ENCODE peak calls at places on chromosomes 1 and 21, in eight cellular contexts. One of them, this sample, is unnamed.

GRCh38 chr1:178461104-178461503 is 35.7 kb downstream of the CLEC20A start:
- DNase-seq in MM.1S: no peak
- DNase-seq in glutamatergic neuron: no peak
- DNase-seq in psoas muscle: no peak
- DNase-seq in fibroblast of mammary gland: no peak
- DNase-seq in SK-N-SH: no peak
- DNase-seq in mesothelial cell of epicardium: no peak
- DNase-seq in tibial nerve: no peak
- DNase-seq in this sample: no peak

GRCh38 chr21:25283720-25284119 is 323.6 kb downstream of the MRPL39 start:
- DNase-seq in mesothelial cell of epicardium: no peak
- DNase-seq in fibroblast of mammary gland: peak; percentile 68
- DNase-seq in tibial nerve: no peak
- DNase-seq in psoas muscle: no peak
- DNase-seq in glutamatergic neuron: no peak
- DNase-seq in SK-N-SH: no peak
- DNase-seq in MM.1S: peak; percentile 59
- DNase-seq in this sample: no peak

GRCh38 chr1:66676616-66677298 is 75.5 kb upstream of the DYNLT5 start:
- DNase-seq in glutamatergic neuron: no peak
- DNase-seq in SK-N-SH: no peak
- DNase-seq in MM.1S: no peak
- DNase-seq in mesothelial cell of epicardium: no peak
- DNase-seq in psoas muscle: no peak
- DNase-seq in tibial nerve: peak; percentile 19
- DNase-seq in fibroblast of mammary gland: peak; percentile 77
- DNase-seq in this sample: no peak

GRCh38 chr1:178973671-178974091 is 52.0 kb upstream of the FAM20B start:
- DNase-seq in tibial nerve: no peak
- DNase-seq in glutamatergic neuron: peak; percentile 61
- DNase-seq in psoas muscle: no peak
- DNase-seq in SK-N-SH: no peak
- DNase-seq in mesothelial cell of epicardium: no peak
- DNase-seq in MM.1S: peak; percentile 84
- DNase-seq in fibroblast of mammary gland: peak; percentile 8
- DNase-seq in this sample: no peak

GRCh38 chr21:46187814-46188213 is 3.6 kb upstream of the SPATC1L start:
- DNase-seq in mesothelial cell of epicardium: no peak
- DNase-seq in psoas muscle: no peak
- DNase-seq in glutamatergic neuron: no peak
- DNase-seq in MM.1S: no peak
- DNase-seq in fibroblast of mammary gland: no peak
- DNase-seq in SK-N-SH: no peak
- DNase-seq in tibial nerve: no peak
- DNase-seq in this sample: no peak

GRCh38 chr1:221868894-221869293 is 127.0 kb upstream of the DUSP10 start:
- DNase-seq in fibroblast of mammary gland: peak; percentile 91
- DNase-seq in psoas muscle: no peak
- DNase-seq in mesothelial cell of epicardium: no peak
- DNase-seq in tibial nerve: no peak
- DNase-seq in glutamatergic neuron: no peak
- DNase-seq in MM.1S: no peak
- DNase-seq in SK-N-SH: no peak
- DNase-seq in this sample: no peak

GRCh38 chr1:25170439-25170838 is 61.9 kb downstream of the SYF2 start:
- DNase-seq in fibroblast of mammary gland: no peak
- DNase-seq in psoas muscle: no peak
- DNase-seq in MM.1S: no peak
- DNase-seq in glutamatergic neuron: no peak
- DNase-seq in SK-N-SH: no peak
- DNase-seq in mesothelial cell of epicardium: no peak
- DNase-seq in tibial nerve: no peak
- DNase-seq in this sample: no peak

GRCh38 chr1:23910553-23911246 is 2.5 kb downstream of the CNR2 start:
- DNase-seq in psoas muscle: no peak
- DNase-seq in mesothelial cell of epicardium: no peak
- DNase-seq in MM.1S: peak; percentile 50
- DNase-seq in SK-N-SH: no peak
- DNase-seq in tibial nerve: no peak
- DNase-seq in fibroblast of mammary gland: no peak
- DNase-seq in glutamatergic neuron: no peak
- DNase-seq in this sample: no peak

GRCh38 chr1:165563551-165563950 is 19.8 kb downstream of the LRRC52 start:
- DNase-seq in fibroblast of mammary gland: no peak
- DNase-seq in mesothelial cell of epicardium: no peak
- DNase-seq in glutamatergic neuron: no peak
- DNase-seq in tibial nerve: no peak
- DNase-seq in SK-N-SH: no peak
- DNase-seq in psoas muscle: no peak
- DNase-seq in MM.1S: no peak
- DNase-seq in this sample: no peak

GRCh38 chr1:204299828-204300365 is 59.8 kb downstream of the PLEKHA6 start:
- DNase-seq in MM.1S: no peak
- DNase-seq in fibroblast of mammary gland: no peak
- DNase-seq in psoas muscle: peak; percentile 63
- DNase-seq in SK-N-SH: peak; percentile 73
- DNase-seq in mesothelial cell of epicardium: no peak
- DNase-seq in tibial nerve: no peak
- DNase-seq in glutamatergic neuron: no peak
- DNase-seq in this sample: no peak

GRCh38 chr1:200892546-200892945 is 2.2 kb upstream of the INAVA start:
- DNase-seq in MM.1S: peak; percentile 21
- DNase-seq in glutamatergic neuron: no peak
- DNase-seq in mesothelial cell of epicardium: no peak
- DNase-seq in SK-N-SH: no peak
- DNase-seq in fibroblast of mammary gland: no peak
- DNase-seq in psoas muscle: no peak
- DNase-seq in tibial nerve: no peak
- DNase-seq in this sample: no peak

DNA sequence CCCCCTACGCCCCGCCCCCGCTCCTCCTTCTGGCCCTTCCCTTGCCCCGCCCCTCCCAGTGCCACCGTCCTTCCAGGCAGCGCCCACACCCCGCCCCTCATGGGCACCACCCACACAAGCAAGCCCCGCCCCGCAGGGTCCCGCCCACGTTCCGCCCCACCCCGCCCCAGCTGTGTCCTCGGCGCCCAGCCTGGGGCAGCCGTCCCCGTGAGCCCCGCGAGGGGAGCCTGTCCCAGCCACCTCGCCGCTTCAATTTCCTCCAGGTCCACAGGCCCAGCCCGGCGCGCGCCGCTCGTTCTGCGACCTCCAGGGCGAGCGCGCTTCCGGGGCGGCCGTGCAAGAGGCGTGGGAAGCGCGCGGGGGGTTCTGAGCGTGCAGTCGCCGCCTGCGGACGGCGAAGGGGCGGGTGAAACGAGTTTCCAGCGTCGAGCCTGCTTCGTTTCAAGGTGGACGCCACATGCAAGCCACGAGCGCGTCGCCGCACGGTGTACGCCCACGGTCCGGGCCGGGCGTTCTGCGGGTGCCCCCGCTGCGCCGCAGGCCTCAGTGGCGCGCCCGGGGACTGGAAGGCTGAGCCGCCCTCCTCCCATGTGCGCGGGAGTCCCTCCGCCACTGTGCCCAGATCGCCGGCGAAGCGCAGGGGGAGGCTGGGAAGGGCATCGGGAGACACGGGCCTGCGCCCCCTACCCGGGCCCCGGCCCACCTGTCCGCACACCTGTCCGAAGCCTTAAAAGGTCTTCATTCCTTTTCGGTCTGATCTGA is 10.8 kb upstream of the FAAP20 start:
- DNase-seq in MM.1S: peak; percentile 86
- DNase-seq in SK-N-SH: no peak
- DNase-seq in fibroblast of mammary gland: peak; percentile 90
- DNase-seq in glutamatergic neuron: peak; percentile 94
- DNase-seq in psoas muscle: peak; percentile 99
- DNase-seq in mesothelial cell of epicardium: peak; percentile 93
- DNase-seq in tibial nerve: peak; percentile 96
- DNase-seq in this sample: peak; percentile 97
- TF ChIP-seq CTCF in MM.1S: no peak
- TF ChIP-seq CTCF in SK-N-SH: no peak
- TF ChIP-seq CTCF in fibroblast of mammary gland: no peak
- TF ChIP-seq CTCF in glutamatergic neuron: peak; percentile 10
- TF ChIP-seq CTCF in psoas muscle: no peak
- TF ChIP-seq CTCF in mesothelial cell of epicardium: peak; percentile 23
- TF ChIP-seq CTCF in tibial nerve: peak; percentile 35
- TF ChIP-seq CTCF in this sample: no peak

DNA sequence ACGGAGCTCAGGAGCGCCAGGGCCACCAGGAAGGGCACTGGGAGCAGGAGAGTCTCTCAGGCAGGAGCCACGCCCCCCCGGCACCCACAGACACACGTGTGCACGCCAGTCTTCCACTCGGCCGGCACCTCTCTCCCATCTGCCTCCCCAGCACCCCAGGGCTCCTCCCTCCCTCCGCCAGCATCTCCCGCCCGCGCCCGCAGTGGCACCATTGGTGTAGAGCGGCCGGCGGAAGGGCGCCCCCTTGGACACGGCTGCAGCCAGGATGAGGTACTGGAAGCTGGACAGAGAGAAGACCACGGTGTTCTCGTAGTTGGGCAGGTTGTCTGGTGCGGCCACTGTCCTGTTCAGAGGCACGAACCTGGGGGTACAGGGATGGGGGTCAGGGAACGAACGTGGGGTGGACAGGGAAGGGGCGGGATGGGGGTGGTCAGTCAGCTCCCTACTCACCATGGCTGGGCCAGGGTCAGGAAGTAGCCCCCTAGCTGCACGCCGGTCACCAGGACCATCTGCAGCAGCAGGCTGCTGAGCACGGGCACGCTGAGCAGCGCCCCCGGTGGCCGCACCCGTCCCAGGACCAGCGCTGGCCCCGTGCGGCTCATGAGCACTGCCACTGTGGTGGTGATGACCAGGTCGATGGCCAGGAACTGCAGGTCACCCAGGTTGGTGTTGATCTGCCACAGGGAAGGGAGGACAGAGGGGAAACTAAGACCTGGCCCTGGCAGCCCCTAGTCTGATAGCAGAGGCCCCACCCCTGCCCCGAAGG is 6.4 kb upstream of the MFAP2 start:
- DNase-seq in mesothelial cell of epicardium: no peak
- DNase-seq in fibroblast of mammary gland: no peak
- DNase-seq in glutamatergic neuron: peak; percentile 77
- DNase-seq in SK-N-SH: peak; percentile 88
- DNase-seq in psoas muscle: no peak
- DNase-seq in tibial nerve: no peak
- DNase-seq in MM.1S: no peak
- DNase-seq in this sample: no peak
- TF ChIP-seq CTCF in mesothelial cell of epicardium: peak; percentile 39
- TF ChIP-seq CTCF in fibroblast of mammary gland: peak; percentile 18
- TF ChIP-seq CTCF in glutamatergic neuron: peak; percentile 71
- TF ChIP-seq CTCF in SK-N-SH: peak; percentile 66
- TF ChIP-seq CTCF in psoas muscle: no peak
- TF ChIP-seq CTCF in tibial nerve: no peak
- TF ChIP-seq CTCF in MM.1S: peak; percentile 36
- TF ChIP-seq CTCF in this sample: no peak

GRCh38 chr1:40758578-40759343 is 24.8 kb upstream of the KCNQ4 start:
- DNase-seq in tibial nerve: no peak
- DNase-seq in glutamatergic neuron: no peak
- DNase-seq in SK-N-SH: no peak
- DNase-seq in psoas muscle: no peak
- DNase-seq in mesothelial cell of epicardium: no peak
- DNase-seq in fibroblast of mammary gland: no peak
- DNase-seq in MM.1S: no peak
- DNase-seq in this sample: no peak

GRCh38 chr1:40766017-40766416 is 17.6 kb upstream of the KCNQ4 start:
- DNase-seq in glutamatergic neuron: no peak
- DNase-seq in mesothelial cell of epicardium: no peak
- DNase-seq in fibroblast of mammary gland: no peak
- DNase-seq in SK-N-SH: peak; percentile 53
- DNase-seq in psoas muscle: no peak
- DNase-seq in MM.1S: no peak
- DNase-seq in tibial nerve: no peak
- DNase-seq in this sample: no peak

GRCh38 chr1:40760984-40761383 is 22.6 kb upstream of the KCNQ4 start:
- DNase-seq in SK-N-SH: no peak
- DNase-seq in glutamatergic neuron: no peak
- DNase-seq in mesothelial cell of epicardium: no peak
- DNase-seq in psoas muscle: no peak
- DNase-seq in MM.1S: no peak
- DNase-seq in tibial nerve: no peak
- DNase-seq in fibroblast of mammary gland: peak; percentile 46
- DNase-seq in this sample: no peak

GRCh38 chr1:40763742-40764532 is 19.6 kb upstream of the KCNQ4 start:
- DNase-seq in fibroblast of mammary gland: peak; percentile 12
- DNase-seq in mesothelial cell of epicardium: no peak
- DNase-seq in psoas muscle: no peak
- DNase-seq in glutamatergic neuron: no peak
- DNase-seq in SK-N-SH: no peak
- DNase-seq in tibial nerve: no peak
- DNase-seq in MM.1S: peak; percentile 68
- DNase-seq in this sample: no peak

GRCh38 chr1:40762144-40762923 is 21.3 kb upstream of the KCNQ4 start:
- DNase-seq in SK-N-SH: no peak
- DNase-seq in MM.1S: peak; percentile 40
- DNase-seq in tibial nerve: no peak
- DNase-seq in mesothelial cell of epicardium: no peak
- DNase-seq in psoas muscle: no peak
- DNase-seq in fibroblast of mammary gland: no peak
- DNase-seq in glutamatergic neuron: no peak
- DNase-seq in this sample: no peak
- TF ChIP-seq CTCF in SK-N-SH: no peak
- TF ChIP-seq CTCF in MM.1S: no peak
- TF ChIP-seq CTCF in tibial nerve: no peak
- TF ChIP-seq CTCF in mesothelial cell of epicardium: no peak
- TF ChIP-seq CTCF in psoas muscle: no peak
- TF ChIP-seq CTCF in fibroblast of mammary gland: no peak
- TF ChIP-seq CTCF in glutamatergic neuron: no peak
- TF ChIP-seq CTCF in this sample: no peak

GRCh38 chr1:228249508-228250305 is 41.9 kb downstream of the OBSCN start:
- DNase-seq in SK-N-SH: no peak
- DNase-seq in glutamatergic neuron: no peak
- DNase-seq in psoas muscle: no peak
- DNase-seq in fibroblast of mammary gland: no peak
- DNase-seq in mesothelial cell of epicardium: no peak
- DNase-seq in MM.1S: no peak
- DNase-seq in tibial nerve: no peak
- DNase-seq in this sample: no peak
- TF ChIP-seq CTCF in SK-N-SH: no peak
- TF ChIP-seq CTCF in glutamatergic neuron: no peak
- TF ChIP-seq CTCF in psoas muscle: no peak
- TF ChIP-seq CTCF in fibroblast of mammary gland: no peak
- TF ChIP-seq CTCF in mesothelial cell of epicardium: no peak
- TF ChIP-seq CTCF in MM.1S: no peak
- TF ChIP-seq CTCF in tibial nerve: no peak
- TF ChIP-seq CTCF in this sample: no peak

GRCh38 chr1:215181518-215181917 is 99.0 kb downstream of the KCNK2 start:
- DNase-seq in mesothelial cell of epicardium: no peak
- DNase-seq in psoas muscle: no peak
- DNase-seq in glutamatergic neuron: no peak
- DNase-seq in fibroblast of mammary gland: no peak
- DNase-seq in SK-N-SH: no peak
- DNase-seq in tibial nerve: no peak
- DNase-seq in MM.1S: no peak
- DNase-seq in this sample: no peak
- TF ChIP-seq CTCF in mesothelial cell of epicardium: no peak
- TF ChIP-seq CTCF in psoas muscle: no peak
- TF ChIP-seq CTCF in glutamatergic neuron: no peak
- TF ChIP-seq CTCF in fibroblast of mammary gland: no peak
- TF ChIP-seq CTCF in SK-N-SH: peak; percentile 6
- TF ChIP-seq CTCF in tibial nerve: no peak
- TF ChIP-seq CTCF in MM.1S: peak; percentile 15
- TF ChIP-seq CTCF in this sample: no peak

GRCh38 chr1:180231506-180232420 is 1.7 kb downstream of the LHX4 start:
- DNase-seq in glutamatergic neuron: no peak
- DNase-seq in SK-N-SH: peak; percentile 61
- DNase-seq in fibroblast of mammary gland: peak; percentile 47
- DNase-seq in psoas muscle: no peak
- DNase-seq in MM.1S: peak; percentile 62
- DNase-seq in tibial nerve: no peak
- DNase-seq in mesothelial cell of epicardium: no peak
- DNase-seq in this sample: no peak
- TF ChIP-seq CTCF in glutamatergic neuron: no peak
- TF ChIP-seq CTCF in SK-N-SH: peak; percentile 8
- TF ChIP-seq CTCF in fibroblast of mammary gland: no peak
- TF ChIP-seq CTCF in psoas muscle: no peak
- TF ChIP-seq CTCF in MM.1S: no peak
- TF ChIP-seq CTCF in tibial nerve: no peak
- TF ChIP-seq CTCF in mesothelial cell of epicardium: no peak
- TF ChIP-seq CTCF in this sample: no peak

This sample was measured in lung.